ENCODE peak calls at places on chromosome 12, in six cellular contexts. One of them, this sample, is unnamed.

GRCh38 chr12:42744539-42745156 is 155.1 kb upstream of the PRICKLE1 start:
- DNase-seq in body of pancreas: no peak
- DNase-seq in transverse colon: no peak
- DNase-seq in ovary: no peak
- DNase-seq in IMR-90: no peak
- DNase-seq in stomach: no peak
- DNase-seq in this sample: no peak

GRCh38 chr12:10645910-10646309 is 27.9 kb downstream of the STYK1 start:
- DNase-seq in transverse colon: no peak
- DNase-seq in body of pancreas: no peak
- DNase-seq in ovary: no peak
- DNase-seq in IMR-90: no peak
- DNase-seq in stomach: no peak
- DNase-seq in this sample: no peak

GRCh38 chr12:13039557-13039956 is 4.6 kb upstream of the FAM234B start:
- DNase-seq in body of pancreas: no peak
- DNase-seq in stomach: no peak
- DNase-seq in ovary: no peak
- DNase-seq in IMR-90: no peak
- DNase-seq in transverse colon: peak; percentile 15
- DNase-seq in this sample: no peak

GRCh38 chr12:20801035-20801434 is 9.5 kb upstream of the SLCO1B3 start:
- DNase-seq in ovary: no peak
- DNase-seq in body of pancreas: no peak
- DNase-seq in transverse colon: no peak
- DNase-seq in stomach: no peak
- DNase-seq in IMR-90: no peak
- DNase-seq in this sample: no peak

GRCh38 chr12:68871899-68872298 is 61.1 kb downstream of the CPM start:
- DNase-seq in transverse colon: no peak
- DNase-seq in stomach: no peak
- DNase-seq in IMR-90: peak; percentile 28
- DNase-seq in ovary: no peak
- DNase-seq in body of pancreas: no peak
- DNase-seq in this sample: no peak

GRCh38 chr12:99767809-99768208 is 120.3 kb downstream of the GARIN6 start:
- DNase-seq in ovary: no peak
- DNase-seq in IMR-90: peak; percentile 11
- DNase-seq in stomach: no peak
- DNase-seq in transverse colon: no peak
- DNase-seq in body of pancreas: no peak
- DNase-seq in this sample: no peak

GRCh38 chr12:98208846-98209245 is 306.5 kb upstream of the TMPO start:
- DNase-seq in ovary: no peak
- DNase-seq in body of pancreas: no peak
- DNase-seq in transverse colon: no peak
- DNase-seq in stomach: no peak
- DNase-seq in IMR-90: no peak
- DNase-seq in this sample: no peak

GRCh38 chr12:1439687-1440086 is 154.7 kb downstream of the FBXL14 start:
- DNase-seq in transverse colon: no peak
- DNase-seq in IMR-90: no peak
- DNase-seq in ovary: no peak
- DNase-seq in body of pancreas: no peak
- DNase-seq in stomach: no peak
- DNase-seq in this sample: no peak

GRCh38 chr12:3496964-3497363 is 6.0 kb downstream of the PRMT8 start:
- DNase-seq in stomach: no peak
- DNase-seq in body of pancreas: peak; percentile 75
- DNase-seq in IMR-90: no peak
- DNase-seq in transverse colon: no peak
- DNase-seq in ovary: no peak
- DNase-seq in this sample: no peak

GRCh38 chr12:103114296-103115055 is 157.0 kb downstream of the ASCL1 start:
- DNase-seq in transverse colon: no peak
- DNase-seq in ovary: no peak
- DNase-seq in body of pancreas: no peak
- DNase-seq in stomach: no peak
- DNase-seq in IMR-90: no peak
- DNase-seq in this sample: no peak

GRCh38 chr12:79331870-79332269 is 358.9 kb downstream of the PAWR start:
- DNase-seq in ovary: no peak
- DNase-seq in IMR-90: peak; percentile 26
- DNase-seq in stomach: no peak
- DNase-seq in body of pancreas: no peak
- DNase-seq in transverse colon: no peak
- DNase-seq in this sample: no peak

GRCh38 chr12:6370994-6371754 is 4.2 kb downstream of the SCNN1A start:
- DNase-seq in transverse colon: peak; percentile 84
- DNase-seq in body of pancreas: peak; percentile 67
- DNase-seq in stomach: peak; percentile 66
- DNase-seq in IMR-90: peak; percentile 72
- DNase-seq in ovary: no peak
- DNase-seq in this sample: no peak

GRCh38 chr12:10119072-10119471 is 10.9 kb downstream of the CLEC7A start:
- DNase-seq in IMR-90: peak; percentile 28
- DNase-seq in ovary: no peak
- DNase-seq in transverse colon: no peak
- DNase-seq in stomach: no peak
- DNase-seq in body of pancreas: no peak
- DNase-seq in this sample: no peak

GRCh38 chr12:22160396-22161003 is 114.5 kb downstream of the CMAS start:
- DNase-seq in IMR-90: no peak
- DNase-seq in stomach: no peak
- DNase-seq in transverse colon: no peak
- DNase-seq in ovary: no peak
- DNase-seq in body of pancreas: no peak
- DNase-seq in this sample: no peak

GRCh38 chr12:120199595-120200306 is 1.2 kb downstream of the RPLP0 start:
- DNase-seq in ovary: no peak
- DNase-seq in body of pancreas: no peak
- DNase-seq in IMR-90: peak; percentile 77
- DNase-seq in stomach: no peak
- DNase-seq in transverse colon: no peak
- DNase-seq in this sample: no peak

GRCh38 chr12:4353785-4354208 is 25.7 kb downstream of the FGF23 start:
- DNase-seq in ovary: no peak
- DNase-seq in body of pancreas: peak; percentile 6
- DNase-seq in transverse colon: no peak
- DNase-seq in stomach: no peak
- DNase-seq in IMR-90: no peak
- DNase-seq in this sample: no peak

GRCh38 chr12:109875572-109876131 is 4.7 kb downstream of the GLTP start:
- DNase-seq in transverse colon: peak; percentile 82
- DNase-seq in body of pancreas: peak; percentile 21
- DNase-seq in ovary: no peak
- DNase-seq in IMR-90: no peak
- DNase-seq in stomach: no peak
- DNase-seq in this sample: no peak

GRCh38 chr12:125184213-125184952 is 119.1 kb downstream of the AACS start:
- DNase-seq in transverse colon: no peak
- DNase-seq in body of pancreas: no peak
- DNase-seq in IMR-90: no peak
- DNase-seq in ovary: no peak
- DNase-seq in stomach: peak; percentile 41
- DNase-seq in this sample: no peak

GRCh38 chr12:132439333-132439904 is 50.5 kb upstream of the FBRSL1 start:
- DNase-seq in transverse colon: no peak
- DNase-seq in body of pancreas: no peak
- DNase-seq in ovary: no peak
- DNase-seq in IMR-90: no peak
- DNase-seq in stomach: no peak
- DNase-seq in this sample: no peak

GRCh38 chr12:8698830-8699330 is 1.1 kb downstream of the RIMKLB start:
- DNase-seq in ovary: no peak
- DNase-seq in body of pancreas: no peak
- DNase-seq in transverse colon: no peak
- DNase-seq in stomach: no peak
- DNase-seq in IMR-90: peak; percentile 47
- DNase-seq in this sample: no peak

GRCh38 chr12:8697120-8697475 is 693 bp upstream of the RIMKLB start:
- DNase-seq in IMR-90: peak; percentile 27
- DNase-seq in ovary: no peak
- DNase-seq in stomach: no peak
- DNase-seq in body of pancreas: peak; percentile 41
- DNase-seq in transverse colon: no peak
- DNase-seq in this sample: no peak

GRCh38 chr12:8697476-8698131 is at the start of gene RIMKLB:
- DNase-seq in transverse colon: peak; percentile 80
- DNase-seq in stomach: peak; percentile 79
- DNase-seq in body of pancreas: peak; percentile 83
- DNase-seq in IMR-90: peak; percentile 57
- DNase-seq in ovary: peak; percentile 91
- DNase-seq in this sample: peak; percentile 88

GRCh38 chr12:8699714-8700113 is 1.9 kb downstream of the RIMKLB start:
- DNase-seq in body of pancreas: no peak
- DNase-seq in stomach: no peak
- DNase-seq in ovary: no peak
- DNase-seq in transverse colon: no peak
- DNase-seq in IMR-90: no peak
- DNase-seq in this sample: no peak

GRCh38 chr12:8698132-8698829 is 490 bp downstream of the RIMKLB start:
- DNase-seq in transverse colon: peak; percentile 63
- DNase-seq in IMR-90: peak; percentile 16
- DNase-seq in ovary: peak; percentile 72
- DNase-seq in body of pancreas: peak; percentile 69
- DNase-seq in stomach: peak; percentile 62
- DNase-seq in this sample: peak; percentile 81
- TF ChIP-seq POLR2A in transverse colon: no peak
- TF ChIP-seq POLR2A in IMR-90: no peak
- TF ChIP-seq POLR2A in ovary: peak; percentile 14
- TF ChIP-seq POLR2A in body of pancreas: no peak
- TF ChIP-seq POLR2A in stomach: no peak
- TF ChIP-seq POLR2A in this sample: no peak

DNA sequence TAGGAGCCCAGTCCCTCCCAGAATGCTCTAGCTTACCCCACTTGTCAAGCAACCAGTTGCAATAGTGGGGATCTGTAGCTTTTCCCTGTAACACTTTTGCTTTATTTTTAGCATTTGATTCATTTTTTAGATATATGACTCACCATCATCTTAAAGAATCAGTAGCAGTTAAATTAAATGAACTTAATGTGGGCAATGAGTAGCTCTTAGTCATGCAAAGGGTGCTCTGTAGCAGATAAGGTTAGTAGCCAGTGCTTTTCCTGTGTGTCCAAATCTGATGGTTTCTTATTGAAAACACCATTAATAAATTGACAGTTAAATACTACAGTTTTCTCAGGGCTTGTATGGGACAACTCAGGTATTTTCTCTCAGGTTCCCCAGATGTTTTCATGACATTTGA is 311.8 kb downstream of the RERGL start:
- DNase-seq in ovary: no peak
- DNase-seq in body of pancreas: no peak
- DNase-seq in IMR-90: no peak
- DNase-seq in transverse colon: no peak
- DNase-seq in stomach: no peak
- DNase-seq in this sample: no peak
- H3K4me1 ChIP-seq in ovary: no peaks in the 10 kb centered on the region
- H3K4me1 ChIP-seq in body of pancreas: no peaks in the 10 kb centered on the region
- H3K4me1 ChIP-seq in IMR-90: no peaks in the 10 kb centered on the region
- H3K4me1 ChIP-seq in transverse colon: no peaks in the 10 kb centered on the region
- H3K4me1 ChIP-seq in stomach: no peaks in the 10 kb centered on the region
- H3K4me1 ChIP-seq in this sample: no peaks in the 10 kb centered on the region

GRCh38 chr12:46454981-46455380 is 82.4 kb upstream of the SLC38A2 start:
- DNase-seq in ovary: no peak
- DNase-seq in IMR-90: no peak
- DNase-seq in stomach: no peak
- DNase-seq in body of pancreas: no peak
- DNase-seq in transverse colon: no peak
- DNase-seq in this sample: no peak
- H3K27ac ChIP-seq in ovary: no peak overlapping the region
- H3K27ac ChIP-seq in IMR-90: no peak overlapping the region
- H3K27ac ChIP-seq in stomach: peak overlapping the region; percentile 54
- H3K27ac ChIP-seq in body of pancreas: peak overlapping the region; percentile 43
- H3K27ac ChIP-seq in transverse colon: no peak overlapping the region
- H3K27ac ChIP-seq in this sample: no peak overlapping the region

GRCh38 chr12:53221203-53222076 is 10.6 kb downstream of the RARG start:
- DNase-seq in ovary: peak; percentile 86
- DNase-seq in stomach: peak; percentile 80
- DNase-seq in transverse colon: peak; percentile 82
- DNase-seq in body of pancreas: peak; percentile 87
- DNase-seq in IMR-90: peak; percentile 51
- DNase-seq in this sample: peak; percentile 84
- TF ChIP-seq POLR2A in ovary: no peak
- TF ChIP-seq POLR2A in stomach: no peak
- TF ChIP-seq POLR2A in transverse colon: peak; percentile 89
- TF ChIP-seq POLR2A in body of pancreas: peak; percentile 90
- TF ChIP-seq POLR2A in IMR-90: peak; percentile 62
- TF ChIP-seq POLR2A in this sample: no peak

DNA sequence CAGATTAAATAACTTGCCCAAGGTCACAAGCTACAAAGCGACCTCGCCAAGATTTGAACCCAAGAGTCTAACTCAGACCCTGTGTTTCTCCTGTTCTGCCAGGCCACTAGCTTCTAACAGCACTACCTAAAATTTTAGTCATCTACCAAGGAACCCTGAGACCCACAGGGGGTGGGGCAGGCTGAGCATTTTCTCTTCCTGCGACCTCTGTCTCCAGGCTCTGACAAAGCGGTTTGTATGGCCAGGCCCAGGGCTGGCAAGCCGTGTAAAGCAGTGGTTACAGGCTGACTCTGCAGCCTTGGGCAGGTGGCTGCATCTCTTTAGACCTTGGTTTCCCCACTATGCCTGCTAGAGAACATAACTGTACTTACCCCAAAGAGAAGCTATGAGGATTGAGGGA is 5.3 kb downstream of the VDR start:
- DNase-seq in stomach: no peak
- DNase-seq in ovary: no peak
- DNase-seq in IMR-90: no peak
- DNase-seq in body of pancreas: no peak
- DNase-seq in transverse colon: no peak
- DNase-seq in this sample: no peak
- H3K4me1 ChIP-seq in stomach: peaks cover 25% of the 10 kb centered on the region
- H3K4me1 ChIP-seq in ovary: peaks cover 6% of the 10 kb centered on the region
- H3K4me1 ChIP-seq in IMR-90: peaks cover 15% of the 10 kb centered on the region
- H3K4me1 ChIP-seq in body of pancreas: peaks cover 26% of the 10 kb centered on the region
- H3K4me1 ChIP-seq in transverse colon: peaks cover 69% of the 10 kb centered on the region
- H3K4me1 ChIP-seq in this sample: peaks cover 1% of the 10 kb centered on the region

This sample was measured in heart left ventricle.